ENCODE peak calls at places on chromosome 17, in six cellular contexts. One of them, this sample, is unnamed.

GRCh38 chr17:37392024-37392590 is 14.5 kb downstream of the ACACA start:
- DNase-seq in HEK293T: no peak
- DNase-seq in GM12878: no peak
- DNase-seq in IMR-90: peak
- DNase-seq in HepG2: no peak
- DNase-seq in A549: no peak
- DNase-seq in this sample: no peak

GRCh38 chr17:45144199-45145034 is 3.9 kb upstream of the HEXIM1 start:
- DNase-seq in HEK293T: no peak
- DNase-seq in HepG2: no peak
- DNase-seq in GM12878: no peak
- DNase-seq in A549: no peak
- DNase-seq in IMR-90: no peak
- DNase-seq in this sample: peak

GRCh38 chr17:50267074-50267841 is 7.0 kb upstream of the TMEM92 start:
- DNase-seq in IMR-90: peak
- DNase-seq in HEK293T: no peak
- DNase-seq in GM12878: no peak
- DNase-seq in A549: no peak
- DNase-seq in HepG2: no peak
- DNase-seq in this sample: no peak

GRCh38 chr17:82839617-82840292 is at the start of gene ZNF750:
- DNase-seq in A549: no peak
- DNase-seq in HEK293T: no peak
- DNase-seq in IMR-90: no peak
- DNase-seq in GM12878: no peak
- DNase-seq in HepG2: no peak
- DNase-seq in this sample: no peak

GRCh38 chr17:3475812-3476686 is at the start of gene ASPA:
- DNase-seq in A549: no peak
- DNase-seq in HepG2: no peak
- DNase-seq in HEK293T: no peak
- DNase-seq in IMR-90: peak
- DNase-seq in GM12878: no peak
- DNase-seq in this sample: no peak

GRCh38 chr17:36936455-36936934 is 780 bp upstream of the LHX1 start:
- DNase-seq in HEK293T: peak
- DNase-seq in IMR-90: no peak
- DNase-seq in HepG2: no peak
- DNase-seq in GM12878: no peak
- DNase-seq in A549: no peak
- DNase-seq in this sample: no peak

GRCh38 chr17:46072998-46073397 is 73.9 kb downstream of the STH start:
- DNase-seq in IMR-90: peak
- DNase-seq in HEK293T: no peak
- DNase-seq in HepG2: peak
- DNase-seq in GM12878: no peak
- DNase-seq in A549: peak
- DNase-seq in this sample: no peak

GRCh38 chr17:59010026-59010425 is 96.7 kb downstream of the TRIM37 start:
- DNase-seq in IMR-90: no peak
- DNase-seq in HEK293T: no peak
- DNase-seq in HepG2: no peak
- DNase-seq in A549: no peak
- DNase-seq in GM12878: no peak
- DNase-seq in this sample: no peak

GRCh38 chr17:55273579-55274370 is 9.0 kb downstream of the HLF start:
- DNase-seq in HepG2: no peak
- DNase-seq in HEK293T: no peak
- DNase-seq in GM12878: no peak
- DNase-seq in A549: no peak
- DNase-seq in IMR-90: no peak
- DNase-seq in this sample: no peak

GRCh38 chr17:69654981-69655581 is 240.6 kb downstream of the MAP2K6 start:
- DNase-seq in HEK293T: peak
- DNase-seq in HepG2: no peak
- DNase-seq in A549: no peak
- DNase-seq in GM12878: no peak
- DNase-seq in IMR-90: peak
- DNase-seq in this sample: no peak

GRCh38 chr17:82520041-82520910 is 744 bp downstream of the FOXK2 start:
- DNase-seq in HepG2: no peak
- DNase-seq in GM12878: no peak
- DNase-seq in A549: no peak
- DNase-seq in IMR-90: no peak
- DNase-seq in HEK293T: no peak
- DNase-seq in this sample: no peak

GRCh38 chr17:82400830-82401229 is 17.3 kb upstream of the HEXD start:
- DNase-seq in HEK293T: no peak
- DNase-seq in A549: no peak
- DNase-seq in GM12878: no peak
- DNase-seq in HepG2: no peak
- DNase-seq in IMR-90: no peak
- DNase-seq in this sample: no peak

GRCh38 chr17:74750327-74751069 is 2.1 kb downstream of the NHERF1 start:
- DNase-seq in HEK293T: no peak
- DNase-seq in HepG2: peak
- DNase-seq in GM12878: no peak
- DNase-seq in IMR-90: no peak
- DNase-seq in A549: no peak
- DNase-seq in this sample: no peak

GRCh38 chr17:7041607-7042506 is 2.0 kb downstream of the SLC16A11 start:
- DNase-seq in HepG2: no peak
- DNase-seq in HEK293T: no peak
- DNase-seq in GM12878: no peak
- DNase-seq in IMR-90: no peak
- DNase-seq in A549: no peak
- DNase-seq in this sample: no peak

GRCh38 chr17:50203589-50204345 is 2.3 kb upstream of the COL1A1 start:
- DNase-seq in HEK293T: no peak
- DNase-seq in GM12878: no peak
- DNase-seq in IMR-90: peak
- DNase-seq in A549: no peak
- DNase-seq in HepG2: no peak
- DNase-seq in this sample: no peak

GRCh38 chr17:60542066-60542465 is 16.0 kb upstream of the APPBP2 start:
- DNase-seq in A549: no peak
- DNase-seq in HEK293T: no peak
- DNase-seq in IMR-90: peak
- DNase-seq in HepG2: no peak
- DNase-seq in GM12878: no peak
- DNase-seq in this sample: no peak

GRCh38 chr17:41595585-41595984 is 8.9 kb upstream of the KRT14 start:
- DNase-seq in A549: no peak
- DNase-seq in IMR-90: no peak
- DNase-seq in HepG2: no peak
- DNase-seq in HEK293T: no peak
- DNase-seq in GM12878: no peak
- DNase-seq in this sample: no peak

GRCh38 chr17:27521281-27522027 is 65.2 kb downstream of the KSR1 start:
- DNase-seq in A549: no peak
- DNase-seq in GM12878: no peak
- DNase-seq in HEK293T: no peak
- DNase-seq in HepG2: peak
- DNase-seq in IMR-90: no peak
- DNase-seq in this sample: no peak

GRCh38 chr17:63102034-63102433 is 136.0 kb downstream of the TANC2 start:
- DNase-seq in HepG2: no peak
- DNase-seq in A549: no peak
- DNase-seq in GM12878: no peak
- DNase-seq in IMR-90: no peak
- DNase-seq in HEK293T: no peak
- DNase-seq in this sample: no peak

DNA sequence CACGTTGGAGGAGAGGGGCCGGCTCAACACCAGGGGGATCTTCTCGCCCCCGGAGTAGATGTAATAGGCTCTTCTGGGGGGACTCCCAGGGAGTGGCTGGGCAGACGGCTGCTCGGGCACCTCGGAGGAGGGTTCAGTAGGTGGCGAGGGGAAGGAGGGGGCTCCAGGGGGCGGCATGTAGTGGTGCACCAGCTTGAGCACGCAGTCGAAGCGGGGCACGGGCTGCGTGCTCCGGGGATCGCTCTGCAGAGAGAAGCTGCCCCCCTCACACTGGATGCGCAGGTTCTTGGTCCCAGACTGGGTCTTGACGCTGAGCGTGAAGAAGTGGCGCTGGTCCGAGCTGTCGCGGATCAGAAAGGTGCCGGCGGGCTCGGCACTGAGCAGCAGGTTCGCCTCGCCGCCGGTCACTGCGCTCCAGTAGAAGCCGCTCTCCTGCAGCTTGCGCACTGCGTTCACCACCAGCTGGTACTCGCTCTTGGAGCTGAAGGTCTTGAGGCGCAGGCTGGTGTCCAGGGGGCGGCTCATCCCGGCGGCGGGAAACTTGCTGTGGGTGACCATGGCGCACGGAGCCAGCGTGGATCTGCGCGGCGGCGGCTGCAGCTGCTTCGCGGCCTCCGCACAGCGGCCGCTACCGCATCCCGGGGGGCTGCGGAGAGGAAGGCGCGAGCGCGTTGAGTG is 1.2 kb downstream of the SOCS3 start:
- DNase-seq in IMR-90: peak
- DNase-seq in HepG2: no peak
- DNase-seq in HEK293T: no peak
- DNase-seq in GM12878: no peak
- DNase-seq in A549: no peak
- DNase-seq in this sample: peak
- TF ChIP-seq BHLHE40 in IMR-90: no peak
- TF ChIP-seq BHLHE40 in HepG2: no peak
- TF ChIP-seq BHLHE40 in HEK293T: no peak
- TF ChIP-seq BHLHE40 in GM12878: no peak
- TF ChIP-seq BHLHE40 in A549: no peak
- TF ChIP-seq BHLHE40 in this sample: no peak

DNA sequence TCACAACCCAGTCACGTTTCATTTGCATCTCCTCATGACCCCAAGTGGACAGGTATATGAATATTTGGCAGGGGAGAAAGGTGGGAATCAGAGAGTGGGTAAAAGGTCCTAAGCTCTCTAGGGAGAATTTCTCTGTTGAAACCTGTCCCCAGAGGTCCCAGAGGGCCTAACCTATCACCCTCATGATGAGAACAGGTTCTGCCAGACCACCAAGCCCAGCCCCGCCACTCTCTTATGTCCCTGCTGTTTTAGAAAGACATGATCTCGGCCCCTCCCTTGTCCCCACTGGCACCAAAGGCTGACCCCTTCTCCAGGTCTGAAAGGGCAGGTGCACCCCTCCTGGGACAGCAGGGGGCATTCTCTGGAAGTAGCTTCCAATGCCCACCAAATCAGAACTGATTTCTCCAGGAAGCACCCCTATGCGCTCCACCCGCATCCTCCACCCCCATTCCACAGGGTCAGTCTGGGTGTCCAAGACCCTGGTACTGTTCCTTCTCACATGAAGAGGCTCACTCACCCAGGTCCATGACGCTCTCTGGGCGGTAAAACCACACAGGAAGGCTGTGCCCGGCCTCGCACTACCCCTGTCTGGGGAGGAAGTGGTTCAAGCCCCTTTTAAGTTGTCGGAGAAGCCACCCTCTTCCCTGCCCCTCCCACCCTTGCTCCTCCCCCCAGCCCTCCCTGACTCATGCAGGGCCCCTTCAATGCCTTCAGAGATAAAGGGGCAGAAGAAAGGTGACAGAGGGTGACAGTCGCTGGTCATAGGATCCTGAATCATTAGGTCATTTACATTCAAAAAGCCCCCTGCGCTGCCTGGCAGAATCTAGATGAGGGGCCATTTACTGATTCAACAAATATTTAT is at the start of gene CCR7:
- DNase-seq in A549: no peak
- DNase-seq in GM12878: no peak
- DNase-seq in IMR-90: no peak
- DNase-seq in HepG2: no peak
- DNase-seq in HEK293T: no peak
- DNase-seq in this sample: peak
- TF ChIP-seq BHLHE40 in A549: no peak
- TF ChIP-seq BHLHE40 in GM12878: peak
- TF ChIP-seq BHLHE40 in IMR-90: no peak
- TF ChIP-seq BHLHE40 in HepG2: no peak
- TF ChIP-seq BHLHE40 in HEK293T: no peak
- TF ChIP-seq BHLHE40 in this sample: no peak

GRCh38 chr17:67491678-67492019 is 114.6 kb downstream of the PITPNC1 start:
- DNase-seq in HEK293T: no peak
- DNase-seq in GM12878: no peak
- DNase-seq in HepG2: no peak
- DNase-seq in IMR-90: no peak
- DNase-seq in A549: no peak
- DNase-seq in this sample: no peak

GRCh38 chr17:67489273-67489672 is 112.2 kb downstream of the PITPNC1 start:
- DNase-seq in HEK293T: no peak
- DNase-seq in GM12878: no peak
- DNase-seq in HepG2: no peak
- DNase-seq in A549: no peak
- DNase-seq in IMR-90: no peak
- DNase-seq in this sample: no peak

GRCh38 chr17:67488768-67489167 is 111.7 kb downstream of the PITPNC1 start:
- DNase-seq in A549: no peak
- DNase-seq in IMR-90: no peak
- DNase-seq in HEK293T: no peak
- DNase-seq in HepG2: no peak
- DNase-seq in GM12878: no peak
- DNase-seq in this sample: no peak

GRCh38 chr17:67491009-67491677 is 114.1 kb downstream of the PITPNC1 start:
- DNase-seq in IMR-90: peak
- DNase-seq in HEK293T: peak
- DNase-seq in GM12878: no peak
- DNase-seq in A549: peak
- DNase-seq in HepG2: peak
- DNase-seq in this sample: no peak

GRCh38 chr17:67490471-67490870 is 113.4 kb downstream of the PITPNC1 start:
- DNase-seq in HepG2: no peak
- DNase-seq in A549: no peak
- DNase-seq in IMR-90: no peak
- DNase-seq in HEK293T: no peak
- DNase-seq in GM12878: no peak
- DNase-seq in this sample: no peak
- TF ChIP-seq BHLHE40 in HepG2: no peak
- TF ChIP-seq BHLHE40 in A549: no peak
- TF ChIP-seq BHLHE40 in IMR-90: no peak
- TF ChIP-seq BHLHE40 in HEK293T: no peak
- TF ChIP-seq BHLHE40 in GM12878: no peak
- TF ChIP-seq BHLHE40 in this sample: no peak

GRCh38 chr17:17989081-17989480 is 16.4 kb downstream of the DRC3 start:
- DNase-seq in IMR-90: no peak
- DNase-seq in GM12878: no peak
- DNase-seq in HEK293T: no peak
- DNase-seq in HepG2: no peak
- DNase-seq in A549: no peak
- DNase-seq in this sample: no peak

GRCh38 chr17:17989618-17990017 is 17.0 kb downstream of the DRC3 start:
- DNase-seq in IMR-90: no peak
- DNase-seq in A549: no peak
- DNase-seq in GM12878: no peak
- DNase-seq in HepG2: no peak
- DNase-seq in HEK293T: no peak
- DNase-seq in this sample: no peak

GRCh38 chr17:17988427-17988945 is 15.8 kb downstream of the DRC3 start:
- DNase-seq in A549: no peak
- DNase-seq in GM12878: no peak
- DNase-seq in HEK293T: no peak
- DNase-seq in HepG2: no peak
- DNase-seq in IMR-90: no peak
- DNase-seq in this sample: no peak

GRCh38 chr17:17987901-17988300 is 15.2 kb downstream of the DRC3 start:
- DNase-seq in GM12878: no peak
- DNase-seq in IMR-90: no peak
- DNase-seq in HEK293T: no peak
- DNase-seq in HepG2: no peak
- DNase-seq in A549: no peak
- DNase-seq in this sample: no peak

GRCh38 chr17:17990282-17990681 is 17.6 kb downstream of the DRC3 start:
- DNase-seq in IMR-90: no peak
- DNase-seq in HEK293T: no peak
- DNase-seq in HepG2: no peak
- DNase-seq in A549: no peak
- DNase-seq in GM12878: no peak
- DNase-seq in this sample: no peak
- TF ChIP-seq BHLHE40 in IMR-90: no peak
- TF ChIP-seq BHLHE40 in HEK293T: no peak
- TF ChIP-seq BHLHE40 in HepG2: no peak
- TF ChIP-seq BHLHE40 in A549: no peak
- TF ChIP-seq BHLHE40 in GM12878: no peak
- TF ChIP-seq BHLHE40 in this sample: no peak

This sample was measured in K562.